ENCODE peak calls at places on chromosomes 4 and X, in six cellular contexts. R, F, W, A, D and P are unnamed samples.
A peak's percentile ranks its signal among the peaks of the same experiment; 100 is the strongest.

GRCh38 chr4:8850830-8851188 is 20.8 kb downstream of the HMX1 start:
- DNase-seq in R (no peak), F (no peak), W (no peak), A (peak; percentile 47), D (no peak), P (no peak)

GRCh38 chrX:12721042-12721441 is 70.2 kb upstream of the PRPS2 start:
- DNase-seq in R (peak; percentile 18), F (no peak), W (no peak), A (no peak), D (no peak), P (no peak)

GRCh38 chr4:150482581-150482980 is 99.4 kb upstream of the MAB21L2 start:
- DNase-seq in R (no peak), F (no peak), W (no peak), A (no peak), D (no peak), P (no peak)

GRCh38 chr4:101599620-101600019 is 190.9 kb upstream of the BANK1 start:
- DNase-seq in R (no peak), F (no peak), W (no peak), A (no peak), D (peak; percentile 70), P (no peak)

GRCh38 chrX:81542255-81542654 is 340.4 kb downstream of the SH3BGRL start:
- DNase-seq in R (no peak), F (no peak), W (no peak), A (no peak), D (no peak), P (no peak)

GRCh38 chrX:136652822-136653723 is 5.1 kb downstream of the CD40LG start:
- DNase-seq in R (no peak), F (no peak), W (no peak), A (no peak), D (peak; percentile 7), P (no peak)

GRCh38 chr4:37008199-37008598 is 236.3 kb upstream of the NWD2 start:
- DNase-seq in R (no peak), F (no peak), W (no peak), A (no peak), D (peak; percentile 17), P (no peak)

GRCh38 chr4:64594723-64595122 is 185.5 kb upstream of the TECRL start:
- DNase-seq in R (no peak), F (no peak), W (no peak), A (no peak), D (no peak), P (no peak)

GRCh38 chr4:3352918-3353594 is 60.2 kb downstream of the RGS12 start:
- DNase-seq in R (no peak), F (no peak), W (no peak), A (no peak), D (no peak), P (no peak)

GRCh38 chr4:140037353-140038030 is 116.5 kb downstream of the MAML3 start:
- DNase-seq in R (peak; percentile 91), F (no peak), W (no peak), A (no peak), D (peak; percentile 94), P (peak; percentile 95)